ENCODE peak calls at places on chromosome 12, in six cellular contexts. S is GM23248, C is OCI-LY7, J is mesendoderm, P is IMR-90, N is neuronal stem cell. R is an unnamed sample. For H3K4me1, the result is how much of the 10 kb centered on the place peaks cover.

GRCh38 chr12:2453807-2454177 is 341.0 kb upstream of the FKBP4 start:
- DNase-seq in N (no peak), C (no peak), P (no peak), J (no peak), S (no peak), R (no peak)

GRCh38 chr12:23843958-23844357 is 105.5 kb downstream of the SOX5 start:
- DNase-seq in N (no peak), C (no peak), S (no peak), J (no peak), P (no peak), R (no peak)

GRCh38 chr12:4114986-4115385 is 158.6 kb upstream of the CCND2 start:
- DNase-seq in J (peak), P (no peak), N (no peak), S (no peak), C (no peak), R (no peak)

GRCh38 chr12:5348491-5348890 is 83.4 kb upstream of the NTF3 start:
- DNase-seq in J (peak), S (no peak), N (no peak), C (no peak), P (no peak), R (no peak)

GRCh38 chr12:109947511-109947910 is 47.4 kb downstream of the TCHP start:
- DNase-seq in N (no peak), C (no peak), S (peak), J (no peak), P (peak), R (no peak)

GRCh38 chr12:95998611-95999300 is 2.6 kb upstream of the HAL start:
- DNase-seq in S (peak), P (peak), J (peak), N (peak), C (peak), R (no peak)

GRCh38 chr12:43425361-43425760 is 126.6 kb downstream of the ADAMTS20 start:
- DNase-seq in J (no peak), S (no peak), N (no peak), P (no peak), C (no peak), R (no peak)

GRCh38 chr12:127245009-127245408 is 1022.0 kb upstream of the TMEM132C start:
- DNase-seq in S (peak), N (no peak), P (peak), C (no peak), J (no peak), R (no peak)

GRCh38 chr12:19988457-19988856 is 379.9 kb upstream of the PDE3A start:
- DNase-seq in S (peak), P (no peak), J (no peak), N (no peak), C (no peak), R (no peak)

GRCh38 chr12:2615665-2616387 is 178.9 kb upstream of the FKBP4 start:
- DNase-seq in N (no peak), P (peak), J (peak), C (no peak), S (no peak), R (no peak)

GRCh38 chr12:65184858-65185229 is 15.5 kb downstream of the LEMD3 start:
- DNase-seq in C (no peak), N (no peak), P (no peak), S (no peak), J (no peak), R (no peak)

GRCh38 chr12:65189028-65189718 is 19.8 kb downstream of the LEMD3 start:
- DNase-seq in N (no peak), S (no peak), P (no peak), C (peak), J (no peak), R (no peak)

GRCh38 chr12:65187665-65188064 is 18.3 kb downstream of the LEMD3 start:
- DNase-seq in P (no peak), N (no peak), J (no peak), S (no peak), C (no peak), R (no peak)

GRCh38 chr12:65184176-65184857 is 14.9 kb downstream of the LEMD3 start:
- DNase-seq in P (no peak), S (no peak), N (no peak), J (no peak), C (no peak), R (no peak)

GRCh38 chr12:65188179-65188709 is 18.9 kb downstream of the LEMD3 start:
- DNase-seq in P (peak), J (no peak), N (no peak), S (no peak), C (peak), R (no peak)
- H3K4me3 ChIP-seq in P (no peak), J (no peak), N (no peak), S (no peak), C (peak), R (no peak)

GRCh38 chr12:14200598-14200997 is 164.9 kb upstream of the ATF7IP start:
- DNase-seq in P (no peak), N (no peak), S (no peak), C (no peak), J (no peak), R (no peak)
- H3K4me1 ChIP-seq in P (under half), N (under half), S (under half), C (under half), J (under half), R (under half)

GRCh38 chr12:16046266-16046665 is 135.1 kb downstream of the DERA start:
- DNase-seq in N (no peak), J (no peak), S (no peak), P (no peak), C (no peak), R (no peak)

GRCh38 chr12:16043480-16043879 is 132.3 kb downstream of the DERA start:
- DNase-seq in P (no peak), S (no peak), J (no peak), C (no peak), N (no peak), R (no peak)

GRCh38 chr12:16048511-16048910 is 137.4 kb downstream of the DERA start:
- DNase-seq in C (no peak), J (peak), N (no peak), S (no peak), P (no peak), R (no peak)
- H3K4me2 ChIP-seq in C (no peak), J (no peak), N (no peak), S (no peak), P (no peak), R (no peak)

GRCh38 chr12:104896710-104897109 is 61.4 kb downstream of the SLC41A2 start:
- DNase-seq in J (no peak), C (peak), S (no peak), N (no peak), P (no peak), R (no peak)
- H3K4me3 ChIP-seq in J (no peak), C (no peak), S (no peak), N (no peak), P (no peak), R (no peak)

DNA sequence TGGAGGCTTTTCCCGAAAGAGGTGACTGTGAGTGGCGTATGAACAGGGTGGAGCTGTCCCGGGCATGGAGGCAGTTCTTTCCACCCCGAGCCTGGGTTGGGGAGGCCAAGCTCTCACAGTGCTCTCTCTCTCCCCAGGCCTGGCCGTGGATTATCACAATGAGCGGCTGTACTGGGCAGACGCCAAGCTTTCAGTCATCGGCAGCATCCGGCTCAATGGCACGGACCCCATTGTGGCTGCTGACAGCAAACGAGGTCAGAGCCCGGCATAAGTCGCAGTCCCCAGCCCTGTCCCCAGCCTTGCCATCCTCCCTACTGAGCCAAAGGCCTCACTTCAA is 7.7 kb upstream of the NXPH4 start:
- DNase-seq in C (no peak), P (no peak), S (no peak), N (no peak), J (no peak), R (no peak)
- H3K4me1 ChIP-seq in C (under half), P (under half), S (under half), N (under half), J (under half), R (under half)

GRCh38 chr12:51985136-51985835 is 21.5 kb upstream of the TAMALIN start:
- DNase-seq in N (no peak), J (no peak), P (no peak), C (no peak), S (no peak), R (no peak)
- H3K4me2 ChIP-seq in N (no peak), J (no peak), P (no peak), C (no peak), S (no peak), R (no peak)

DNA sequence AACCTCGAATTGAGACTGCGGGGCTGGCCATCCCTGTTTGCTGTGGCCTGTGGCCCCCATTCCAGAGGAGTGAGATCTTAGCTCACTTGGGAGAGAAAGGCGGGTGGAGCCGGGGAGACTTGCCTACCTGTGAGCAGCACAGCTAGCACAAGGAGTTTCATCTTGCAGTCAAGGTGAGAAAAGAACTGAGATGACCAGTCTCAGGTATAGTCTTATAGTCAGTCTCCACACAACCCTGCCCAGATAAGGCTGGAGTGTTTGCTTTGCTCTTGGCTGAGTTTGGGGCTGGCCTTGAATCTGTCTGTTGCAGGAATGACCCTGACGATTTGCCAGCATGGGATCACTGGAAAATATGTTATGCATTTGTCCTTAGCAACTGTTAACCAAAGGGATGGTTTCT is at the start of gene PLA2G1B:
- DNase-seq in P (no peak), S (no peak), C (no peak), J (no peak), N (no peak), R (no peak)
- H3K4me3 ChIP-seq in P (no peak), S (no peak), C (no peak), J (no peak), N (no peak), R (no peak)

GRCh38 chr12:51281202-51281924 is 11.1 kb upstream of the SMAGP start:
- DNase-seq in C (no peak), J (no peak), S (peak), P (peak), N (no peak), R (no peak)
- H3K4me1 ChIP-seq in C (under half), J (under half), S (under half), P (under half), N (under half), R (under half)

DNA sequence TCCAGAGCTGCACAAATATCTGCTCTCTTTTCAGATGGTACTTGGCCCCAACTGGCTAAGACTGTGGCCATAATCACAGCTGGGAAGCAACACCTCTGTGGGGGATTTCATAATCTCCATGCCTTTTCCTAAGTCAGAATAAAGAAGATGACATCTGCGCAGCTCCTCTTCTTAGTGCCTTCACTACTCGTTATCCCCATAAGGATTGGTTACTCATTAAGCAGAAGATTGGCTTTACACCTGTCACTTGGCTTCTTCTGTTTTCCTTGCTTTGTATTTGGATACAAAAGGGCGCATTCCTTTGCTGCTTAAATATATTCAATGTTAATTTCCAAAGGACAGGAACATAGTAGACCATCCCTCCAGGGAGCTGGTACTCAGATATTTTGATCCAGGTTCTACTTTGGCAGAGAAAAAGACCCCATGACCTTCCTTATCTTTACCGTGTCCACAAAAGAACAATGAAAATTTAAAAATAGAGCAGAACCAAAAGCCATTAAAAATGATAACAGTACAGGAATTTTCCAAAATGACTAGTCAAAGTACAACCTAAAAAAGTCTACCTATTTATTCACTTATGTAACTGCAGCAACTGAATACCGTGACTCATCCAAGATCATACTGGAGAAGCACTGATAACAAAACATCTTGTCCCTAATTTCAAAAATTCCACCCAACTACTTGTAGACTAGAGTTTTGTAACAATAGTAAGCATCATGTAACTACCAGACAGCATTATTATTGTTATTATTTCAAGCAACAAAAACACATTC is 352.3 kb upstream of the TMPO start:
- DNase-seq in C (no peak), J (peak), N (peak), P (no peak), S (no peak), R (no peak)
- H3K4me2 ChIP-seq in C (no peak), J (no peak), N (no peak), P (no peak), S (no peak), R (no peak)

GRCh38 chr12:123960029-123960428 is 12.6 kb downstream of the CCDC92 start:
- DNase-seq in N (no peak), C (no peak), S (no peak), J (no peak), P (no peak), R (no peak)

GRCh38 chr12:123958876-123959275 is 13.8 kb downstream of the CCDC92 start:
- DNase-seq in J (no peak), P (no peak), S (no peak), C (no peak), N (no peak), R (no peak)

GRCh38 chr12:123961585-123961984 is 11.0 kb downstream of the CCDC92 start:
- DNase-seq in N (no peak), J (no peak), P (no peak), S (no peak), C (no peak), R (no peak)

GRCh38 chr12:123962530-123962929 is 10.1 kb downstream of the CCDC92 start:
- DNase-seq in C (no peak), P (no peak), S (no peak), N (no peak), J (no peak), R (no peak)

GRCh38 chr12:123960856-123961255 is 11.8 kb downstream of the CCDC92 start:
- DNase-seq in J (no peak), C (no peak), P (no peak), N (no peak), S (no peak), R (no peak)
- H3K4me3 ChIP-seq in J (no peak), C (no peak), P (no peak), N (no peak), S (no peak), R (no peak)